ENCODE peak calls at places on chromosomes 12 and 14, in seven cellular contexts. Q is upper lobe of right lung; X is adrenal gland; J is gastrocnemius medialis; Z is IMR-90; H is CD4-positive, CD25-positive, alpha-beta regulatory T cell; P is dorsolateral prefrontal cortex. G is an unnamed sample.

GRCh38 chr14:33307691-33308369 is 369.2 kb downstream of the NPAS3 start:
- DNase-seq in J (peak; percentile 28), H (no peak), Z (no peak), Q (no peak), X (peak; percentile 81), P (peak; percentile 40), G (peak; percentile 64)

GRCh38 chr12:109539508-109539907 is 33.8 kb downstream of the MMAB start:
- DNase-seq in H (no peak), X (no peak), P (no peak), Q (no peak), J (no peak), Z (peak; percentile 81), G (no peak)

GRCh38 chr14:30339311-30339901 is 219.6 kb upstream of the G2E3 start:
- DNase-seq in J (no peak), X (no peak), H (no peak), Z (no peak), P (no peak), Q (no peak), G (no peak)

GRCh38 chr12:45713108-45713507 is 16.4 kb upstream of the ARID2 start:
- DNase-seq in X (no peak), J (no peak), Z (peak; percentile 51), Q (no peak), H (no peak), P (no peak), G (no peak)

GRCh38 chr12:30643366-30643765 is 52.3 kb downstream of the IPO8 start:
- DNase-seq in J (no peak), H (no peak), X (no peak), P (no peak), Q (no peak), Z (peak; percentile 21), G (no peak)

GRCh38 chr12:132430838-132431826 is 58.8 kb upstream of the FBRSL1 start:
- DNase-seq in P (no peak), X (no peak), J (no peak), Q (no peak), Z (no peak), H (no peak), G (no peak)

GRCh38 chr14:68018598-68018997 is 199.0 kb downstream of the RAD51B start:
- DNase-seq in P (no peak), J (no peak), H (no peak), Q (no peak), Z (no peak), X (no peak), G (no peak)

GRCh38 chr14:21768875-21769257 is 95.2 kb upstream of the OR4E1 start:
- DNase-seq in P (no peak), H (peak; percentile 33), X (no peak), Q (no peak), Z (no peak), J (no peak), G (no peak)

GRCh38 chr12:122336015-122336946 is 70.0 kb upstream of the VPS33A start:
- DNase-seq in H (peak; percentile 65), X (no peak), P (no peak), J (no peak), Z (peak; percentile 34), Q (no peak), G (peak; percentile 65)

GRCh38 chr14:68683326-68683725 is 109.5 kb downstream of the ZFP36L1 start:
- DNase-seq in Z (peak; percentile 24), H (no peak), P (no peak), Q (peak; percentile 36), X (no peak), J (no peak), G (no peak)

GRCh38 chr12:123384318-123384993 is 524 bp downstream of the KMT5A start:
- DNase-seq in P (no peak), Q (no peak), Z (no peak), J (no peak), H (peak; percentile 39), X (no peak), G (no peak)

GRCh38 chr12:122111070-122111750 is 32.7 kb downstream of the MLXIP start:
- DNase-seq in P (no peak), Q (no peak), J (peak; percentile 13), X (no peak), H (peak; percentile 27), Z (no peak), G (no peak)

GRCh38 chr12:89414322-89414721 is 62.0 kb upstream of the DUSP6 start:
- DNase-seq in Z (no peak), J (no peak), P (no peak), H (no peak), Q (no peak), X (no peak), G (no peak)

GRCh38 chr12:47079365-47079893 is at the start of gene PCED1B:
- DNase-seq in X (peak; percentile 91), Z (peak; percentile 72), J (peak; percentile 51), P (peak; percentile 72), Q (peak; percentile 93), H (peak; percentile 74), G (peak; percentile 70)

GRCh38 chr12:107436376-107436775 is 249.2 kb upstream of the PWP1 start:
- DNase-seq in P (no peak), J (no peak), H (no peak), Z (peak; percentile 83), Q (no peak), X (no peak), G (no peak)

DNA sequence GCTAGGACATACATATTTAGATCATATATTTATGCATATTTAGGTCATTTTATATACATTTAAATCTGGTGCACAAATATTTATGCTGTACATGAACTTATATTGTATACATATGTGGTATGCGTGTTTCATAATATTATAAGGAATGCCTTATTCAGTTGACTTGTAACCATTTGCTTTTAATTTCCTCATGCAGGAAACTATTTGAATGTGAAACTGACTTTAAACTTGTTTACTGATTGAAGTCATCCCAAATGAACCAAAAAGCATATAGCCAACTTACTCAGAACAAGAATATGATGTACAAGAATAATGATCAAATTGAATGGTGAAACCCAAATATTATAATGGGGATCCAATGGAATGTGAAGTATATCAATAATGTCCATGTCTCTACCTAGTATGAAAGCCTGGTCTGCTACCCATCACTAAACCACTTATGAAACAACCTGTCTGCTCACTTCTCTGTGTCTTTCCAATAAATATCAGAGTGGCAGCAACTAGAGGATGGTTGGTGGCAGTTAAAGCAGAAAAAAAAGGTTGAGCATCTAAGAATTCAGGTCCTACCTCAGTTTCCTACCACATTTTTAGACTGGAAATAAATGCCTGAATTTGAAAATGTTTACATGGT is 38.3 kb downstream of the RPS6KA5 start:
- DNase-seq in X (no peak), J (no peak), P (no peak), Q (no peak), Z (no peak), H (no peak), G (no peak)
- H3K27ac ChIP-seq in X (no peak overlapping the region), J (no peak overlapping the region), P (peak overlapping the region; percentile 62), Q (peak overlapping the region; percentile 88), Z (no peak overlapping the region), H (peak overlapping the region; percentile 88), G (no peak overlapping the region)

DNA sequence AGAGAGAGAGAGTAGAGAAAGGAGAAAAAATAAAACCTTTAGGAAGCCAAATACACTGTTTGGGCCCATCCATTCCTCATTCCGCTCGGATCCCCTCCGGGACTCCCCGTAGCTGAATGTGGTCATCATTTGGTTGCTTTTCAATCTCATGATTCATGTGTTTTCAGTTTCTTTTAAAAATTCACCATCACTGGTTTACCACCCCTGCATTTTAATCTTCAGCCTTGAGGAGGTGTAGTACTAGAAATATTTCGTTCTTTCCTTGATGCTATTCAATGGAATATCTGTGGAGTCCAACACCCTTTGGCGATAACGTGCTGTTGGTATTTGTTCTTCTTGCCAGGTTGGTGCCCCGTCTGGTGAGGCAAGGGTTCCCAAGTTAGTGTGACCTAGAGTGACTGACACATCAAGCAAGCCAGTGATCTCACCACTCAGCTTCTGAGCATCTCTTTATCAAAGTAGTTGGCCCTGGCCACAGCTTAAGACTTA is 60.1 kb downstream of the PLXNC1 start:
- DNase-seq in P (no peak), Q (no peak), H (no peak), J (no peak), Z (no peak), X (peak; percentile 68), G (no peak)
- H3K27ac ChIP-seq in P (peak overlapping the region; percentile 47), Q (peak overlapping the region; percentile 61), H (peak overlapping the region; percentile 92), J (peak overlapping the region; percentile 50), Z (no peak overlapping the region), X (no peak overlapping the region), G (peak overlapping the region; percentile 59)

DNA sequence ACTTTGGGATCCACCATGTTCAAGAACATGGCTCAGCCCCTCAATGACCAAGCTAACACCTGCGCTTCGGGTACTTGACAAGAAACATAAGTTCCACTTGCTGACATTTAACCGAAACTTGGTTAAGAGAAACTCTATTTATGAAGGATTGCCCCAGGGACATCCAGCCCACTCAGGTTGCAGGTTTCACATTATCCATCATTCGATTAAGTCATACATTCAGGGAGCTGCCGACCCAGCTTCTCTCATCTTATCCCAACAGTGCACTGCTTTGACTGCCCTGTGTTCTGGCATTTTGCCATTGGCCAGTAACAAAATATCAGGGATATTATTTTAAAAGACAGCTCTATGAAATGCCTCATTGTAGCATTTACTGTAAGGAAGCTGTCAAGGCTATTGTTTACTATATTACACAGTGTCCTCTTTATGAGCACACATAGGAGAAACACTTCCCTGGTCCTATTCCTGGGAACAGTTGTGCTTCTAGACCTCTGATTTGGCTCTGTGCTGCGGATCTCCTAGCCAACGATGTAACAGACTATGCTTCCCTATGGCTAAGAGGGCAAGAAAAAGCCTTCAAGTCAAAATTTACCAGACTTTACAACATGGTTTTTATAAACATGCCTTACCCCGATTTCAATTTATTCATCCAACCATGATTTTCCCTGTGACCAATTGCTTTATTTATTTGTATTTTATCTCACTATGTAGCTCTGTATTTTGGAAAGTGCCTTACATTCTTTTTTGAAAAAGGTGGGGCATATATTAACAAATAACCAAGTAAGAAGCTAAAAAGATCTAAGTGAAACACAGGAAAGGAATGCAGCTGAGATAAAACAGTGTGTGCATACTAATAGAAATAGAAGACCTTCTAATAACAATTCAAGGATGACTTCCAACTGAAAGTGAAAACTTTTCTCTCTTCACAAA is 109.3 kb downstream of the ITPR2 start:
- DNase-seq in H (no peak), J (no peak), P (no peak), Q (no peak), X (no peak), Z (peak; percentile 78), G (no peak)
- H3K27ac ChIP-seq in H (no peak overlapping the region), J (no peak overlapping the region), P (no peak overlapping the region), Q (peak overlapping the region; percentile 49), X (no peak overlapping the region), Z (peak overlapping the region; percentile 12), G (no peak overlapping the region)

GRCh38 chr14:104335611-104336010 is 197.2 kb downstream of the KIF26A start:
- DNase-seq in H (no peak), Z (no peak), Q (no peak), P (no peak), X (peak; percentile 28), J (no peak), G (no peak)

GRCh38 chr14:104333903-104334811 is 195.8 kb downstream of the KIF26A start:
- DNase-seq in P (no peak), H (no peak), Q (peak; percentile 60), J (no peak), Z (no peak), X (peak; percentile 51), G (no peak)

GRCh38 chr14:104332634-104333270 is 194.4 kb downstream of the KIF26A start:
- DNase-seq in P (no peak), Q (peak; percentile 64), J (no peak), Z (no peak), H (no peak), X (peak; percentile 34), G (peak; percentile 34)

GRCh38 chr14:104335176-104335575 is 196.8 kb downstream of the KIF26A start:
- DNase-seq in X (no peak), Q (no peak), H (no peak), P (no peak), J (no peak), Z (no peak), G (no peak)

DNA sequence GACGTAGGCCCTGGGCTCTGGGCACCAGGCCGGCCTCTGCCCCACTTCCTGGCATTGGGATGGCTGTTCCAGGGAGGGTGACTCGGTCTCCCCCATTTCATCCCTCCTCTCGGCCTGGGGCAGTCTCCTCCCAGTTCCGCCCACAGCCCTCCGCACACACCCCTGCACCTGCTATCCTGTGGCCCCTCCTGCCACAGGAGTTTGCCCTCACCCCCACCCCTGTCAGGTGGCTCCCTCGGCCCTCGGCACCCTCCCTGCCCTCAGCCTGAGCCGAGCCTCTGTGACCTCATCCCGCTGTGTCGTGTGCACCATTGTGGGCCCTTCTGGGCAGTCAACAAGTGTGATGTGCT is 196.4 kb downstream of the KIF26A start:
- DNase-seq in Q (no peak), J (no peak), Z (no peak), X (no peak), H (no peak), P (no peak), G (no peak)
- H3K27ac ChIP-seq in Q (no peak overlapping the region), J (no peak overlapping the region), Z (no peak overlapping the region), X (no peak overlapping the region), H (no peak overlapping the region), P (no peak overlapping the region), G (no peak overlapping the region)

G was measured in psoas muscle.